ENCODE peak calls at places on chromosomes 4 and X, in eight cellular contexts. One of them, this sample, is unnamed.
A peak's percentile ranks its signal among the peaks of the same experiment; 100 is the strongest.

GRCh38 chr4:128229458-128229805 is 58.2 kb downstream of the PGRMC2 start:
- DNase-seq in ovary: no peak
- DNase-seq in anterior cingulate cortex: no peak
- DNase-seq in psoas muscle: no peak
- DNase-seq in left lung: no peak
- DNase-seq in head of caudate nucleus: no peak
- DNase-seq in fibroblast of mammary gland: peak; percentile 50
- DNase-seq in stimulated activated CD4-positive, alpha-beta T cell treated with anti-CD3 and anti-CD28 coated beads, Interleukin-1b, Interleukin-23, amount 100 ng/mL, for 24 hours: no peak
- DNase-seq in this sample: no peak

GRCh38 chr4:176376032-176376614 is 56.4 kb downstream of the SPCS3 start:
- DNase-seq in ovary: no peak
- DNase-seq in anterior cingulate cortex: no peak
- DNase-seq in psoas muscle: no peak
- DNase-seq in left lung: no peak
- DNase-seq in head of caudate nucleus: no peak
- DNase-seq in fibroblast of mammary gland: peak; percentile 43
- DNase-seq in stimulated activated CD4-positive, alpha-beta T cell treated with anti-CD3 and anti-CD28 coated beads, Interleukin-1b, Interleukin-23, amount 100 ng/mL, for 24 hours: no peak
- DNase-seq in this sample: peak; percentile 29

GRCh38 chr4:112270643-112271484 is 14.8 kb downstream of the TIFA start:
- DNase-seq in ovary: no peak
- DNase-seq in anterior cingulate cortex: no peak
- DNase-seq in psoas muscle: no peak
- DNase-seq in left lung: no peak
- DNase-seq in head of caudate nucleus: no peak
- DNase-seq in fibroblast of mammary gland: peak; percentile 82
- DNase-seq in stimulated activated CD4-positive, alpha-beta T cell treated with anti-CD3 and anti-CD28 coated beads, Interleukin-1b, Interleukin-23, amount 100 ng/mL, for 24 hours: no peak
- DNase-seq in this sample: peak; percentile 61

GRCh38 chr4:11625206-11625605 is 196.5 kb upstream of the HS3ST1 start:
- DNase-seq in ovary: no peak
- DNase-seq in anterior cingulate cortex: no peak
- DNase-seq in psoas muscle: no peak
- DNase-seq in left lung: no peak
- DNase-seq in head of caudate nucleus: no peak
- DNase-seq in fibroblast of mammary gland: no peak
- DNase-seq in stimulated activated CD4-positive, alpha-beta T cell treated with anti-CD3 and anti-CD28 coated beads, Interleukin-1b, Interleukin-23, amount 100 ng/mL, for 24 hours: no peak
- DNase-seq in this sample: no peak

GRCh38 chrX:102720237-102721168 is at the start of gene GPRASP3:
- DNase-seq in ovary: peak; percentile 66
- DNase-seq in anterior cingulate cortex: peak; percentile 63
- DNase-seq in psoas muscle: peak; percentile 86
- DNase-seq in left lung: peak; percentile 95
- DNase-seq in head of caudate nucleus: peak; percentile 90
- DNase-seq in fibroblast of mammary gland: peak; percentile 67
- DNase-seq in stimulated activated CD4-positive, alpha-beta T cell treated with anti-CD3 and anti-CD28 coated beads, Interleukin-1b, Interleukin-23, amount 100 ng/mL, for 24 hours: peak; percentile 62
- DNase-seq in this sample: peak; percentile 63

GRCh38 chrX:135596495-135596894 is 76.0 kb downstream of the INTS6L start:
- DNase-seq in ovary: peak; percentile 18
- DNase-seq in anterior cingulate cortex: no peak
- DNase-seq in psoas muscle: no peak
- DNase-seq in left lung: no peak
- DNase-seq in head of caudate nucleus: peak; percentile 6
- DNase-seq in fibroblast of mammary gland: peak; percentile 26
- DNase-seq in stimulated activated CD4-positive, alpha-beta T cell treated with anti-CD3 and anti-CD28 coated beads, Interleukin-1b, Interleukin-23, amount 100 ng/mL, for 24 hours: peak; percentile 7
- DNase-seq in this sample: peak; percentile 59

GRCh38 chr4:1989533-1990347 is 19.0 kb downstream of the NELFA start:
- DNase-seq in ovary: peak; percentile 17
- DNase-seq in anterior cingulate cortex: no peak
- DNase-seq in psoas muscle: peak; percentile 39
- DNase-seq in left lung: no peak
- DNase-seq in head of caudate nucleus: no peak
- DNase-seq in fibroblast of mammary gland: no peak
- DNase-seq in stimulated activated CD4-positive, alpha-beta T cell treated with anti-CD3 and anti-CD28 coated beads, Interleukin-1b, Interleukin-23, amount 100 ng/mL, for 24 hours: no peak
- DNase-seq in this sample: no peak

GRCh38 chr4:31375936-31376335 is 655.8 kb downstream of the PCDH7 start:
- DNase-seq in ovary: no peak
- DNase-seq in anterior cingulate cortex: no peak
- DNase-seq in psoas muscle: no peak
- DNase-seq in left lung: no peak
- DNase-seq in head of caudate nucleus: no peak
- DNase-seq in fibroblast of mammary gland: no peak
- DNase-seq in stimulated activated CD4-positive, alpha-beta T cell treated with anti-CD3 and anti-CD28 coated beads, Interleukin-1b, Interleukin-23, amount 100 ng/mL, for 24 hours: no peak
- DNase-seq in this sample: no peak

GRCh38 chr4:103303011-103303410 is 104.9 kb upstream of the CENPE start:
- DNase-seq in ovary: no peak
- DNase-seq in anterior cingulate cortex: no peak
- DNase-seq in psoas muscle: no peak
- DNase-seq in left lung: no peak
- DNase-seq in head of caudate nucleus: no peak
- DNase-seq in fibroblast of mammary gland: no peak
- DNase-seq in stimulated activated CD4-positive, alpha-beta T cell treated with anti-CD3 and anti-CD28 coated beads, Interleukin-1b, Interleukin-23, amount 100 ng/mL, for 24 hours: no peak
- DNase-seq in this sample: peak; percentile 8

GRCh38 chr4:113397114-113397701 is 347.8 kb downstream of the ANK2 start:
- DNase-seq in ovary: no peak
- DNase-seq in anterior cingulate cortex: no peak
- DNase-seq in psoas muscle: no peak
- DNase-seq in left lung: no peak
- DNase-seq in head of caudate nucleus: no peak
- DNase-seq in fibroblast of mammary gland: peak; percentile 72
- DNase-seq in stimulated activated CD4-positive, alpha-beta T cell treated with anti-CD3 and anti-CD28 coated beads, Interleukin-1b, Interleukin-23, amount 100 ng/mL, for 24 hours: no peak
- DNase-seq in this sample: no peak

GRCh38 chr4:154958621-154959358 is 177.7 kb downstream of the RBM46 start:
- DNase-seq in ovary: peak; percentile 57
- DNase-seq in anterior cingulate cortex: no peak
- DNase-seq in psoas muscle: no peak
- DNase-seq in left lung: no peak
- DNase-seq in head of caudate nucleus: peak; percentile 43
- DNase-seq in fibroblast of mammary gland: peak; percentile 66
- DNase-seq in stimulated activated CD4-positive, alpha-beta T cell treated with anti-CD3 and anti-CD28 coated beads, Interleukin-1b, Interleukin-23, amount 100 ng/mL, for 24 hours: no peak
- DNase-seq in this sample: peak; percentile 39

GRCh38 chr4:6969826-6970800 is 60.5 kb downstream of the TBC1D14 start:
- DNase-seq in ovary: no peak
- DNase-seq in anterior cingulate cortex: no peak
- DNase-seq in psoas muscle: no peak
- DNase-seq in left lung: no peak
- DNase-seq in head of caudate nucleus: no peak
- DNase-seq in fibroblast of mammary gland: no peak
- DNase-seq in stimulated activated CD4-positive, alpha-beta T cell treated with anti-CD3 and anti-CD28 coated beads, Interleukin-1b, Interleukin-23, amount 100 ng/mL, for 24 hours: no peak
- DNase-seq in this sample: no peak

GRCh38 chrX:56800307-56800706 is 71.3 kb downstream of the NBDY start:
- DNase-seq in ovary: no peak
- DNase-seq in anterior cingulate cortex: no peak
- DNase-seq in psoas muscle: no peak
- DNase-seq in left lung: no peak
- DNase-seq in head of caudate nucleus: no peak
- DNase-seq in fibroblast of mammary gland: no peak
- DNase-seq in stimulated activated CD4-positive, alpha-beta T cell treated with anti-CD3 and anti-CD28 coated beads, Interleukin-1b, Interleukin-23, amount 100 ng/mL, for 24 hours: no peak
- DNase-seq in this sample: no peak

This sample was measured in MCF 10A.